ENCODE peak calls at places on chromosome 11, in nine cellular contexts. Q is AG10803, L is heart left ventricle, S is PC-3, W is brain microvascular endothelial cell, Z is astrocyte of the cerebellum, T is body of pancreas, X is endodermal cell, N is cardiac muscle cell. A is an unnamed sample.

GRCh38 chr11:75270896-75271415 is 30.4 kb downstream of the TPBGL start:
- DNase-seq in N (no peak), T (no peak), X (peak; percentile 41), W (no peak), Q (peak; percentile 36), Z (no peak), S (peak; percentile 63), L (no peak), A (peak; percentile 32)

GRCh38 chr11:64531906-64532312 is 59.1 kb upstream of the SLC22A12 start:
- DNase-seq in W (no peak), S (no peak), N (peak; percentile 14), L (no peak), T (no peak), Q (no peak), Z (no peak), X (no peak), A (no peak)

GRCh38 chr11:44326615-44327475 is 16.9 kb upstream of the ALX4 start:
- DNase-seq in Q (no peak), T (no peak), S (no peak), N (no peak), L (no peak), Z (no peak), W (no peak), X (no peak), A (no peak)

GRCh38 chr11:83002047-83002446 is 69.7 kb downstream of the RAB30 start:
- DNase-seq in N (no peak), Z (no peak), S (no peak), X (no peak), L (no peak), Q (peak; percentile 32), W (peak; percentile 68), T (no peak), A (peak; percentile 29)

GRCh38 chr11:94926698-94927237 is 46.6 kb downstream of the CWC15 start:
- DNase-seq in S (peak; percentile 12), Z (peak; percentile 91), X (no peak), L (peak; percentile 89), N (peak; percentile 23), W (peak; percentile 93), Q (peak; percentile 97), T (peak; percentile 52), A (peak; percentile 98)

GRCh38 chr11:108609681-108610080 is 16.1 kb upstream of the EXPH5 start:
- DNase-seq in Z (no peak), S (peak; percentile 66), T (no peak), N (no peak), L (no peak), X (no peak), Q (peak; percentile 67), W (peak; percentile 74), A (peak; percentile 72)

GRCh38 chr11:93623179-93623578 is 38.3 kb upstream of the CEP295 start:
- DNase-seq in Z (no peak), X (peak; percentile 87), Q (peak; percentile 27), N (peak; percentile 42), S (no peak), T (peak; percentile 26), W (no peak), L (no peak), A (no peak)

GRCh38 chr11:294795-295194 is 4.5 kb downstream of the IFITM5 start:
- DNase-seq in N (no peak), L (no peak), S (no peak), X (peak; percentile 39), Q (no peak), T (no peak), W (no peak), Z (no peak), A (no peak)

GRCh38 chr11:43920598-43921419 is 21.6 kb upstream of the C11orf96 start:
- DNase-seq in L (peak; percentile 57), Z (peak; percentile 98), N (no peak), T (peak; percentile 22), S (peak; percentile 95), W (peak; percentile 100), Q (peak; percentile 100), X (no peak), A (peak; percentile 100)

GRCh38 chr11:34302046-34302921 is 55.5 kb downstream of the ABTB2 start:
- DNase-seq in W (peak; percentile 86), X (peak; percentile 76), L (no peak), Z (peak; percentile 98), S (peak; percentile 84), T (no peak), N (peak; percentile 53), Q (peak; percentile 98), A (peak; percentile 75)

GRCh38 chr11:65555693-65556231 is 2.4 kb downstream of the LTBP3 start:
- DNase-seq in N (no peak), L (peak; percentile 70), W (peak; percentile 76), T (peak; percentile 35), Z (no peak), S (peak; percentile 96), X (no peak), Q (peak; percentile 95), A (peak; percentile 69)

GRCh38 chr11:129331217-129331616 is 44.4 kb upstream of the BARX2 start:
- DNase-seq in T (peak; percentile 27), Z (no peak), X (peak; percentile 45), W (no peak), L (no peak), Q (peak; percentile 10), S (peak; percentile 48), N (no peak), A (peak; percentile 24)

GRCh38 chr11:27467181-27467913 is 5.2 kb downstream of the LGR4 start:
- DNase-seq in S (no peak), X (no peak), Q (no peak), Z (no peak), L (no peak), T (no peak), W (no peak), N (no peak), A (no peak)

GRCh38 chr11:104918113-104918824 is 20.0 kb upstream of the CASP12 start:
- DNase-seq in X (no peak), W (peak; percentile 67), T (no peak), Q (peak; percentile 88), N (no peak), L (no peak), Z (peak; percentile 77), S (peak; percentile 64), A (peak; percentile 90)

GRCh38 chr11:110298298-110298765 is 1.9 kb upstream of the RDX start:
- DNase-seq in S (peak; percentile 73), Z (no peak), L (no peak), N (no peak), W (peak; percentile 17), Q (no peak), T (peak; percentile 50), X (peak; percentile 57), A (no peak)

GRCh38 chr11:73178681-73179080 is 36.6 kb upstream of the FCHSD2 start:
- DNase-seq in W (no peak), Q (no peak), N (no peak), Z (no peak), T (no peak), X (no peak), S (no peak), L (no peak), A (no peak)

GRCh38 chr11:73176892-73177155 is 34.7 kb upstream of the FCHSD2 start:
- DNase-seq in Q (no peak), Z (no peak), W (no peak), S (peak; percentile 62), N (no peak), X (no peak), T (no peak), L (no peak), A (no peak)

GRCh38 chr11:73177380-73178091 is 35.4 kb upstream of the FCHSD2 start:
- DNase-seq in S (peak; percentile 46), W (no peak), T (peak; percentile 52), Q (peak; percentile 50), L (peak; percentile 55), X (no peak), Z (no peak), N (no peak), A (peak; percentile 41)

GRCh38 chr11:73176145-73176891 is 34.2 kb upstream of the FCHSD2 start:
- DNase-seq in X (no peak), Z (no peak), Q (no peak), S (no peak), N (no peak), W (no peak), T (no peak), L (no peak), A (no peak)

GRCh38 chr11:73178092-73178539 is 36.0 kb upstream of the FCHSD2 start:
- DNase-seq in T (peak; percentile 86), Z (peak; percentile 67), X (peak; percentile 91), N (peak; percentile 78), L (peak; percentile 85), W (peak; percentile 65), S (peak; percentile 92), Q (peak; percentile 90), A (peak; percentile 89)
- H3K4me3 ChIP-seq in T (no peak overlapping the region), Z (no peak overlapping the region), X (no peak overlapping the region), N (no peak overlapping the region), L (no peak overlapping the region), W (no peak overlapping the region), S (no peak overlapping the region), Q (no peak overlapping the region), A (no peak overlapping the region)

GRCh38 chr11:59221438-59221837 is 8.7 kb upstream of the MPEG1 start:
- DNase-seq in T (no peak), S (peak; percentile 91), W (peak; percentile 39), Z (no peak), X (no peak), N (no peak), Q (peak; percentile 82), L (no peak), A (peak; percentile 83)
- TF ChIP-seq CTCF in T (no peak), S (no peak), W (no peak), Z (no peak), X (no peak), N (peak; percentile 33), Q (peak; percentile 37), L (no peak), A (peak; percentile 13)

GRCh38 chr11:10688401-10688800 is 5.2 kb downstream of the IRAG1 start:
- DNase-seq in X (peak; percentile 72), Z (no peak), W (no peak), T (no peak), L (no peak), S (peak; percentile 72), N (no peak), Q (no peak), A (no peak)
- H3K4me3 ChIP-seq in X (no peak overlapping the region), Z (no peak overlapping the region), W (no peak overlapping the region), T (no peak overlapping the region), L (no peak overlapping the region), S (no peak overlapping the region), N (no peak overlapping the region), Q (no peak overlapping the region), A (no peak overlapping the region)

GRCh38 chr11:67642490-67643120 is 3.0 kb upstream of the TBX10 start:
- DNase-seq in Z (no peak), X (no peak), T (no peak), N (no peak), L (no peak), S (no peak), Q (no peak), W (no peak), A (no peak)

GRCh38 chr11:67642148-67642475 is 2.5 kb upstream of the TBX10 start:
- DNase-seq in T (no peak), N (no peak), L (no peak), S (no peak), Z (no peak), W (no peak), Q (no peak), X (no peak), A (no peak)

GRCh38 chr11:67645521-67646457 is 4.7 kb downstream of the ACY3 start:
- DNase-seq in N (no peak), Q (no peak), X (peak; percentile 81), Z (no peak), S (no peak), T (peak; percentile 84), W (no peak), L (no peak), A (no peak)

GRCh38 chr11:67644472-67645418 is 5.2 kb upstream of the TBX10 start:
- DNase-seq in L (no peak), W (no peak), Q (no peak), T (peak; percentile 52), X (peak; percentile 60), S (no peak), N (no peak), Z (no peak), A (no peak)

GRCh38 chr11:67644042-67644441 is 4.5 kb upstream of the TBX10 start:
- DNase-seq in Z (no peak), W (no peak), N (no peak), T (no peak), S (peak; percentile 39), Q (no peak), X (peak; percentile 69), L (no peak), A (peak; percentile 20)
- TF ChIP-seq CTCF in Z (peak; percentile 23), W (peak; percentile 51), N (peak; percentile 24), T (no peak), S (peak; percentile 62), Q (peak; percentile 19), X (peak; percentile 72), L (no peak), A (peak; percentile 25)